ENCODE peak calls at places on chromosome 15, in five cellular contexts. M is H9, A is HFFc6, L is kidney glomerular epithelial cell, B is hypothalamus. S is an unnamed sample.

GRCh38 chr15:80550910-80551265 is 144.2 kb upstream of the ABHD17C start:
- DNase-seq in M (no peak), A (peak), L (no peak), B (no peak), S (peak)

GRCh38 chr15:45399381-45400212 is 21.3 kb upstream of the GATM start:
- DNase-seq in M (no peak), A (peak), L (peak), B (no peak), S (peak)

GRCh38 chr15:44726568-44727461 is 9.5 kb upstream of the TRIM69 start:
- DNase-seq in M (peak), A (peak), L (peak), B (no peak), S (peak)

GRCh38 chr15:99511865-99512632 is 53.7 kb upstream of the MEF2A start:
- DNase-seq in M (no peak), A (no peak), L (no peak), B (no peak), S (no peak)

GRCh38 chr15:78873796-78874761 is 1.4 kb downstream of the MORF4L1 start:
- DNase-seq in M (no peak), A (no peak), L (peak), B (no peak), S (peak)

GRCh38 chr15:68542771-68543544 is 35.8 kb upstream of the CORO2B start:
- DNase-seq in M (no peak), A (peak), L (peak), B (no peak), S (peak)

GRCh38 chr15:34318277-34319079 is 19.1 kb downstream of the SLC12A6 start:
- DNase-seq in M (peak), A (peak), L (peak), B (no peak), S (peak)

GRCh38 chr15:48582472-48583235 is 62.9 kb downstream of the FBN1 start:
- DNase-seq in M (no peak), A (no peak), L (no peak), B (no peak), S (peak)

GRCh38 chr15:67505675-67506572 is 15.0 kb upstream of the C15orf61 start:
- DNase-seq in M (no peak), A (no peak), L (no peak), B (no peak), S (no peak)

GRCh38 chr15:42065008-42065407 is 29.4 kb downstream of the PLA2G4D start:
- DNase-seq in M (no peak), A (no peak), L (no peak), B (no peak), S (no peak)

GRCh38 chr15:60049948-60050347 is 45.8 kb downstream of the FOXB1 start:
- DNase-seq in M (no peak), A (no peak), L (no peak), B (no peak), S (no peak)

GRCh38 chr15:23642413-23643044 is 5.1 kb downstream of the MAGEL2 start:
- DNase-seq in M (peak), A (peak), L (peak), B (no peak), S (no peak)

GRCh38 chr15:23753248-23753647 is 66.1 kb upstream of the NDN start:
- DNase-seq in M (no peak), A (no peak), L (no peak), B (no peak), S (no peak)

GRCh38 chr15:35168464-35168863 is 83.4 kb upstream of the NANOGP8 start:
- DNase-seq in M (no peak), A (peak), L (peak), B (no peak), S (peak)

GRCh38 chr15:72685301-72685924 is 569 bp downstream of the HIGD2B start:
- DNase-seq in M (no peak), A (no peak), L (no peak), B (no peak), S (no peak)

GRCh38 chr15:29268706-29269484 is 727 bp downstream of the NSMCE3 start:
- DNase-seq in M (peak), A (no peak), L (peak), B (peak), S (peak)

GRCh38 chr15:33737687-33738606 is 230.3 kb upstream of the CHRM5 start:
- DNase-seq in M (peak), A (peak), L (peak), B (peak), S (no peak)

GRCh38 chr15:74400313-74400850 is 32.9 kb upstream of the CYP11A1 start:
- DNase-seq in M (no peak), A (no peak), L (no peak), B (no peak), S (peak)

GRCh38 chr15:74362482-74362881 is 5.0 kb downstream of the CYP11A1 start:
- DNase-seq in M (no peak), A (no peak), L (no peak), B (no peak), S (no peak)

GRCh38 chr15:62821384-62822131 is 221.0 kb upstream of the TPM1 start:
- DNase-seq in M (no peak), A (no peak), L (peak), B (no peak), S (no peak)

S was measured in HCEC 1CT.